ENCODE peak calls at places on chromosome 14, in eight cellular contexts. One of them, this sample, is unnamed.
A peak's percentile ranks its signal among the peaks of the same experiment; 100 is the strongest.

GRCh38 chr14:99441157-99441870 is 39.3 kb downstream of the SETD3 start:
- DNase-seq in MM.1S: no peak
- DNase-seq in endothelial cell of umbilical vein: no peak
- DNase-seq in heart left ventricle: no peak
- DNase-seq in heart right ventricle: no peak
- DNase-seq in lung: no peak
- DNase-seq in colonic mucosa: no peak
- DNase-seq in psoas muscle: no peak
- DNase-seq in this sample: no peak

GRCh38 chr14:57657487-57657886 is 163.8 kb upstream of the CCDC198 start:
- DNase-seq in MM.1S: no peak
- DNase-seq in endothelial cell of umbilical vein: no peak
- DNase-seq in heart left ventricle: no peak
- DNase-seq in heart right ventricle: no peak
- DNase-seq in lung: no peak
- DNase-seq in colonic mucosa: no peak
- DNase-seq in psoas muscle: no peak
- DNase-seq in this sample: no peak

GRCh38 chr14:44163946-44164345 is 343.1 kb downstream of the FSCB start:
- DNase-seq in MM.1S: no peak
- DNase-seq in endothelial cell of umbilical vein: no peak
- DNase-seq in heart left ventricle: no peak
- DNase-seq in heart right ventricle: no peak
- DNase-seq in lung: no peak
- DNase-seq in colonic mucosa: no peak
- DNase-seq in psoas muscle: no peak
- DNase-seq in this sample: no peak

GRCh38 chr14:22848391-22849164 is 12.2 kb downstream of the MMP14 start:
- DNase-seq in MM.1S: no peak
- DNase-seq in endothelial cell of umbilical vein: peak; percentile 88
- DNase-seq in heart left ventricle: peak; percentile 84
- DNase-seq in heart right ventricle: peak; percentile 76
- DNase-seq in lung: peak; percentile 64
- DNase-seq in colonic mucosa: peak; percentile 46
- DNase-seq in psoas muscle: peak; percentile 85
- DNase-seq in this sample: no peak

GRCh38 chr14:99028041-99028440 is 244.0 kb downstream of the BCL11B start:
- DNase-seq in MM.1S: no peak
- DNase-seq in endothelial cell of umbilical vein: no peak
- DNase-seq in heart left ventricle: no peak
- DNase-seq in heart right ventricle: no peak
- DNase-seq in lung: no peak
- DNase-seq in colonic mucosa: no peak
- DNase-seq in psoas muscle: no peak
- DNase-seq in this sample: no peak

GRCh38 chr14:22600027-22600426 is 1.9 kb downstream of the ABHD4 start:
- DNase-seq in MM.1S: peak; percentile 10
- DNase-seq in endothelial cell of umbilical vein: no peak
- DNase-seq in heart left ventricle: no peak
- DNase-seq in heart right ventricle: no peak
- DNase-seq in lung: no peak
- DNase-seq in colonic mucosa: no peak
- DNase-seq in psoas muscle: no peak
- DNase-seq in this sample: no peak

GRCh38 chr14:33297565-33297964 is 358.9 kb downstream of the NPAS3 start:
- DNase-seq in MM.1S: no peak
- DNase-seq in endothelial cell of umbilical vein: no peak
- DNase-seq in heart left ventricle: no peak
- DNase-seq in heart right ventricle: no peak
- DNase-seq in lung: no peak
- DNase-seq in colonic mucosa: no peak
- DNase-seq in psoas muscle: no peak
- DNase-seq in this sample: no peak

GRCh38 chr14:91377700-91378652 is 39.6 kb downstream of the CCDC88C start:
- DNase-seq in MM.1S: peak; percentile 51
- DNase-seq in endothelial cell of umbilical vein: peak; percentile 51
- DNase-seq in heart left ventricle: no peak
- DNase-seq in heart right ventricle: no peak
- DNase-seq in lung: no peak
- DNase-seq in colonic mucosa: no peak
- DNase-seq in psoas muscle: no peak
- DNase-seq in this sample: peak; percentile 89

GRCh38 chr14:68309121-68309520 is 483.7 kb downstream of the ZFP36L1 start:
- DNase-seq in MM.1S: no peak
- DNase-seq in endothelial cell of umbilical vein: no peak
- DNase-seq in heart left ventricle: no peak
- DNase-seq in heart right ventricle: no peak
- DNase-seq in lung: no peak
- DNase-seq in colonic mucosa: no peak
- DNase-seq in psoas muscle: no peak
- DNase-seq in this sample: no peak

GRCh38 chr14:59187802-59188460 is 536 bp upstream of the DAAM1 start:
- DNase-seq in MM.1S: peak; percentile 25
- DNase-seq in endothelial cell of umbilical vein: no peak
- DNase-seq in heart left ventricle: peak; percentile 60
- DNase-seq in heart right ventricle: peak; percentile 25
- DNase-seq in lung: no peak
- DNase-seq in colonic mucosa: peak; percentile 39
- DNase-seq in psoas muscle: peak; percentile 24
- DNase-seq in this sample: no peak

GRCh38 chr14:89543420-89543790 is 126.4 kb upstream of the FOXN3 start:
- DNase-seq in MM.1S: no peak
- DNase-seq in endothelial cell of umbilical vein: no peak
- DNase-seq in heart left ventricle: no peak
- DNase-seq in heart right ventricle: no peak
- DNase-seq in lung: no peak
- DNase-seq in colonic mucosa: no peak
- DNase-seq in psoas muscle: no peak
- DNase-seq in this sample: no peak

GRCh38 chr14:65414961-65415589 is 2.5 kb downstream of the FUT8 start:
- DNase-seq in MM.1S: peak; percentile 25
- DNase-seq in endothelial cell of umbilical vein: peak; percentile 56
- DNase-seq in heart left ventricle: no peak
- DNase-seq in heart right ventricle: peak; percentile 16
- DNase-seq in lung: no peak
- DNase-seq in colonic mucosa: no peak
- DNase-seq in psoas muscle: no peak
- DNase-seq in this sample: peak; percentile 39

GRCh38 chr14:29353473-29353872 is 574.2 kb downstream of the PRKD1 start:
- DNase-seq in MM.1S: no peak
- DNase-seq in endothelial cell of umbilical vein: no peak
- DNase-seq in heart left ventricle: no peak
- DNase-seq in heart right ventricle: no peak
- DNase-seq in lung: no peak
- DNase-seq in colonic mucosa: no peak
- DNase-seq in psoas muscle: no peak
- DNase-seq in this sample: no peak

GRCh38 chr14:24952851-24953666 is 96.9 kb downstream of the STXBP6 start:
- DNase-seq in MM.1S: no peak
- DNase-seq in endothelial cell of umbilical vein: no peak
- DNase-seq in heart left ventricle: no peak
- DNase-seq in heart right ventricle: no peak
- DNase-seq in lung: no peak
- DNase-seq in colonic mucosa: no peak
- DNase-seq in psoas muscle: no peak
- DNase-seq in this sample: no peak

GRCh38 chr14:73027984-73028383 is 1.1 kb upstream of the ZFYVE1 start:
- DNase-seq in MM.1S: no peak
- DNase-seq in endothelial cell of umbilical vein: no peak
- DNase-seq in heart left ventricle: no peak
- DNase-seq in heart right ventricle: no peak
- DNase-seq in lung: no peak
- DNase-seq in colonic mucosa: no peak
- DNase-seq in psoas muscle: no peak
- DNase-seq in this sample: no peak
- H3K36me3 ChIP-seq in MM.1S: no peaks in the 10 kb centered on the region
- H3K36me3 ChIP-seq in endothelial cell of umbilical vein: peaks cover 12% of the 10 kb centered on the region
- H3K36me3 ChIP-seq in heart left ventricle: peaks cover 14% of the 10 kb centered on the region
- H3K36me3 ChIP-seq in heart right ventricle: peaks cover 8% of the 10 kb centered on the region
- H3K36me3 ChIP-seq in lung: peaks cover 5% of the 10 kb centered on the region
- H3K36me3 ChIP-seq in colonic mucosa: no peaks in the 10 kb centered on the region
- H3K36me3 ChIP-seq in psoas muscle: no peaks in the 10 kb centered on the region
- H3K36me3 ChIP-seq in this sample: no peaks in the 10 kb centered on the region

GRCh38 chr14:105495101-105495989 is 4.3 kb downstream of the TEDC1 start:
- DNase-seq in MM.1S: no peak
- DNase-seq in endothelial cell of umbilical vein: no peak
- DNase-seq in heart left ventricle: peak; percentile 86
- DNase-seq in heart right ventricle: no peak
- DNase-seq in lung: no peak
- DNase-seq in colonic mucosa: no peak
- DNase-seq in psoas muscle: peak; percentile 38
- DNase-seq in this sample: no peak
- H3K9me3 ChIP-seq in MM.1S: no peaks in the 10 kb centered on the region
- H3K9me3 ChIP-seq in endothelial cell of umbilical vein: no peaks in the 10 kb centered on the region
- H3K9me3 ChIP-seq in heart left ventricle: no peaks in the 10 kb centered on the region
- H3K9me3 ChIP-seq in heart right ventricle: no peaks in the 10 kb centered on the region
- H3K9me3 ChIP-seq in lung: no peaks in the 10 kb centered on the region
- H3K9me3 ChIP-seq in colonic mucosa: no peaks in the 10 kb centered on the region
- H3K9me3 ChIP-seq in psoas muscle: no peaks in the 10 kb centered on the region
- H3K9me3 ChIP-seq in this sample: no peaks in the 10 kb centered on the region

GRCh38 chr14:88500611-88501010 is 54.2 kb downstream of the PTPN21 start:
- DNase-seq in MM.1S: no peak
- DNase-seq in endothelial cell of umbilical vein: no peak
- DNase-seq in heart left ventricle: no peak
- DNase-seq in heart right ventricle: no peak
- DNase-seq in lung: no peak
- DNase-seq in colonic mucosa: no peak
- DNase-seq in psoas muscle: no peak
- DNase-seq in this sample: no peak
- H3K36me3 ChIP-seq in MM.1S: no peaks in the 10 kb centered on the region
- H3K36me3 ChIP-seq in endothelial cell of umbilical vein: peaks cover 15% of the 10 kb centered on the region
- H3K36me3 ChIP-seq in heart left ventricle: peaks cover 99% of the 10 kb centered on the region
- H3K36me3 ChIP-seq in heart right ventricle: peaks cover 55% of the 10 kb centered on the region
- H3K36me3 ChIP-seq in lung: peaks cover 18% of the 10 kb centered on the region
- H3K36me3 ChIP-seq in colonic mucosa: peaks cover 3% of the 10 kb centered on the region
- H3K36me3 ChIP-seq in psoas muscle: peaks cover 3% of the 10 kb centered on the region
- H3K36me3 ChIP-seq in this sample: peaks cover 7% of the 10 kb centered on the region

DNA sequence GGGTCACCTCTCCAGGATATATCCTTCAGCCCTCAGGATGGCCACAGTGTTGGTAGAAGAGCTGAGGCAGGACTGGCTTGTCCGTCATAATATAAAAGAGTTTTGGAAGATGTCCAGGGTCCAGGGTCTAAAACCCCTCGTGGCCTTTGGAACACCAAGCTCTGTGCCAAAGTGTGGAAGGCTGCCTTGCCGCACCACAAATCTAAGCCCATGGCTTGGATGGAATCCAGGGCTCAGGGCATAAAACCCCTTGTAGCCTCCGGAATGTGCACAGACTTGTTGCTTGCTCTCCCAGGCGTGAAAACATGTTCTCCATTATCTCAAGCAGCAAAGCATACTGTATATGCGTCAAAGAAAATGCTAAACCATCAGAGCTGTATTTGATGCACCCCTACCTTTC is 46.7 kb downstream of the TNFAIP2 start:
- DNase-seq in MM.1S: no peak
- DNase-seq in endothelial cell of umbilical vein: no peak
- DNase-seq in heart left ventricle: no peak
- DNase-seq in heart right ventricle: no peak
- DNase-seq in lung: no peak
- DNase-seq in colonic mucosa: no peak
- DNase-seq in psoas muscle: no peak
- DNase-seq in this sample: peak; percentile 54
- H3K9me3 ChIP-seq in MM.1S: no peaks in the 10 kb centered on the region
- H3K9me3 ChIP-seq in endothelial cell of umbilical vein: no peaks in the 10 kb centered on the region
- H3K9me3 ChIP-seq in heart left ventricle: peaks cover 3% of the 10 kb centered on the region
- H3K9me3 ChIP-seq in heart right ventricle: no peaks in the 10 kb centered on the region
- H3K9me3 ChIP-seq in lung: no peaks in the 10 kb centered on the region
- H3K9me3 ChIP-seq in colonic mucosa: no peaks in the 10 kb centered on the region
- H3K9me3 ChIP-seq in psoas muscle: no peaks in the 10 kb centered on the region
- H3K9me3 ChIP-seq in this sample: no peaks in the 10 kb centered on the region

This sample was measured in small intestine.